ENCODE peak calls at places on chromosomes 13 and 19, in six cellular contexts. S is EH; R is effector CD4-positive, alpha-beta T cell; B is NCI-H2107; X is HAP-1; Q is CD8-positive, alpha-beta T cell. N is an unnamed sample.
A peak's percentile ranks its signal among the peaks of the same experiment; 100 is the strongest.

GRCh38 chr19:3097442-3097871 is 3.3 kb downstream of the GNA11 start:
- DNase-seq in B (no peak), S (no peak), Q (no peak), X (no peak), R (no peak), N (no peak)

GRCh38 chr13:53781941-53782340 is 753.3 kb downstream of the OLFM4 start:
- DNase-seq in X (peak; percentile 72), R (no peak), Q (no peak), S (no peak), B (no peak), N (no peak)

GRCh38 chr19:29680447-29680846 is 15.2 kb downstream of the PLEKHF1 start:
- DNase-seq in Q (peak; percentile 86), S (no peak), B (no peak), X (no peak), R (peak; percentile 67), N (peak; percentile 18)

GRCh38 chr19:48393559-48394330 is at the start of gene GRIN2D:
- DNase-seq in S (peak; percentile 43), B (no peak), X (peak; percentile 38), R (peak; percentile 18), Q (peak; percentile 21), N (no peak)

GRCh38 chr13:31168736-31169135 is 7.0 kb upstream of the HSPH1 start:
- DNase-seq in S (no peak), Q (no peak), X (no peak), R (no peak), B (no peak), N (no peak)

GRCh38 chr13:44267966-44268365 is 105.7 kb upstream of the SERP2 start:
- DNase-seq in S (peak; percentile 68), Q (no peak), X (no peak), B (no peak), R (no peak), N (no peak)

GRCh38 chr19:11422163-11423068 is 3.3 kb upstream of the RGL3 start:
- DNase-seq in B (no peak), X (no peak), R (peak; percentile 32), Q (peak; percentile 61), S (peak; percentile 80), N (peak; percentile 92)

GRCh38 chr13:100765021-100765420 is 90.4 kb upstream of the TMTC4 start:
- DNase-seq in B (no peak), X (no peak), R (no peak), Q (no peak), S (no peak), N (no peak)

GRCh38 chr19:45470147-45471081 is 2.6 kb downstream of the FOSB start:
- DNase-seq in S (peak; percentile 74), Q (peak; percentile 29), B (no peak), X (no peak), R (no peak), N (peak; percentile 79)

GRCh38 chr13:77330009-77330471 is 3.1 kb upstream of the MYCBP2 start:
- DNase-seq in S (no peak), B (no peak), X (no peak), R (no peak), Q (no peak), N (no peak)

GRCh38 chr19:5093297-5093858 is 124.5 kb downstream of the KDM4B start:
- DNase-seq in S (no peak), Q (no peak), R (no peak), X (no peak), B (peak; percentile 38), N (no peak)

GRCh38 chr19:44866672-44867071 is 20.6 kb downstream of the NECTIN2 start:
- DNase-seq in S (no peak), Q (no peak), R (no peak), B (no peak), X (no peak), N (no peak)

GRCh38 chr13:34246511-34246910 is 428.6 kb downstream of the RFC3 start:
- DNase-seq in X (no peak), R (no peak), S (peak; percentile 11), B (no peak), Q (no peak), N (peak; percentile 41)

GRCh38 chr19:13099073-13099999 is 3.3 kb downstream of the LYL1 start:
- DNase-seq in Q (peak; percentile 80), X (no peak), S (peak; percentile 78), B (no peak), R (peak; percentile 75), N (no peak)